ENCODE peak calls at places on chromosomes 3 and 15, in four cellular contexts. S is NCI-H2081 treated with DMSO at 0.1 percent for 48 hours; A is activated T-cell treated with anti-CD3 and anti-CD28 coated beads, Interleukin-2, amount 50 U/mL, for 72 hours; I is ovary. P is an unnamed sample.

GRCh38 chr15:80957976-80958375 is 31.6 kb downstream of the MESD start:
- DNase-seq in S (no peak), I (no peak), A (no peak), P (no peak)

GRCh38 chr3:156619376-156619775 is 55.0 kb upstream of the TIPARP start:
- DNase-seq in I (no peak), A (no peak), S (no peak), P (no peak)

GRCh38 chr15:92651877-92652575 is 3.5 kb downstream of the FAM174B start:
- DNase-seq in A (no peak), I (peak; percentile 7), S (no peak), P (no peak)

GRCh38 chr3:30660656-30661055 is 54.3 kb downstream of the TGFBR2 start:
- DNase-seq in A (no peak), S (no peak), I (no peak), P (no peak)

GRCh38 chr3:153232737-153233330 is 70.8 kb downstream of the RAP2B start:
- DNase-seq in S (no peak), I (no peak), A (no peak), P (no peak)

GRCh38 chr15:75114327-75114726 is 87.4 kb upstream of the C15orf39 start:
- DNase-seq in S (no peak), I (no peak), A (no peak), P (no peak)

GRCh38 chr3:156892701-156893100 is 66.5 kb downstream of the LEKR1 start:
- DNase-seq in S (no peak), A (no peak), I (no peak), P (no peak)

GRCh38 chr15:38226867-38227266 is 25.8 kb upstream of the SPRED1 start:
- DNase-seq in I (no peak), S (no peak), A (no peak), P (no peak)

GRCh38 chr3:178385280-178385952 is 150.8 kb upstream of the KCNMB2 start:
- DNase-seq in A (peak; percentile 23), S (peak; percentile 59), I (no peak), P (no peak)

GRCh38 chr3:76024640-76025039 is 239.3 kb upstream of the ZNF717 start:
- DNase-seq in A (no peak), I (no peak), S (no peak), P (no peak)

GRCh38 chr15:29862271-29862670 is 40.0 kb upstream of the TJP1 start:
- DNase-seq in S (no peak), A (no peak), I (no peak), P (no peak)